ENCODE peak calls at places on chromosomes 13 and 19, in nine cellular contexts. One of them, this sample, is unnamed.

GRCh38 chr19:43420954-43421353 is 6.3 kb downstream of the TEX101 start:
- DNase-seq in breast epithelium: no peak
- DNase-seq in dorsolateral prefrontal cortex: no peak
- DNase-seq in IMR-90: no peak
- DNase-seq in OCI-LY7: no peak
- DNase-seq in HCT116: no peak
- DNase-seq in GM23338: peak
- DNase-seq in mesendoderm: peak
- DNase-seq in neural progenitor cell: no peak
- DNase-seq in this sample: no peak

GRCh38 chr13:49262634-49263033 is 14.9 kb downstream of the CDADC1 start:
- DNase-seq in breast epithelium: no peak
- DNase-seq in neural progenitor cell: no peak
- DNase-seq in GM23338: no peak
- DNase-seq in dorsolateral prefrontal cortex: no peak
- DNase-seq in OCI-LY7: no peak
- DNase-seq in IMR-90: no peak
- DNase-seq in mesendoderm: no peak
- DNase-seq in HCT116: no peak
- DNase-seq in this sample: no peak

GRCh38 chr19:29665215-29665825 is at the start of gene PLEKHF1:
- DNase-seq in dorsolateral prefrontal cortex: peak
- DNase-seq in IMR-90: peak
- DNase-seq in mesendoderm: peak
- DNase-seq in neural progenitor cell: peak
- DNase-seq in OCI-LY7: peak
- DNase-seq in HCT116: peak
- DNase-seq in GM23338: peak
- DNase-seq in breast epithelium: peak
- DNase-seq in this sample: peak

GRCh38 chr13:26498524-26499208 is 58.8 kb upstream of the WASF3 start:
- DNase-seq in GM23338: no peak
- DNase-seq in neural progenitor cell: no peak
- DNase-seq in OCI-LY7: no peak
- DNase-seq in dorsolateral prefrontal cortex: no peak
- DNase-seq in HCT116: no peak
- DNase-seq in breast epithelium: no peak
- DNase-seq in IMR-90: peak
- DNase-seq in mesendoderm: no peak
- DNase-seq in this sample: no peak

GRCh38 chr13:50244355-50244912 is 229.2 kb downstream of the KCNRG start:
- DNase-seq in neural progenitor cell: no peak
- DNase-seq in dorsolateral prefrontal cortex: no peak
- DNase-seq in IMR-90: no peak
- DNase-seq in breast epithelium: no peak
- DNase-seq in OCI-LY7: no peak
- DNase-seq in HCT116: no peak
- DNase-seq in GM23338: no peak
- DNase-seq in mesendoderm: no peak
- DNase-seq in this sample: no peak

GRCh38 chr13:51380269-51380668 is 40.8 kb downstream of the SERPINE3 start:
- DNase-seq in OCI-LY7: no peak
- DNase-seq in neural progenitor cell: no peak
- DNase-seq in breast epithelium: no peak
- DNase-seq in mesendoderm: no peak
- DNase-seq in dorsolateral prefrontal cortex: no peak
- DNase-seq in GM23338: no peak
- DNase-seq in IMR-90: peak
- DNase-seq in HCT116: no peak
- DNase-seq in this sample: no peak

GRCh38 chr13:61765181-61765742 is 349.6 kb upstream of the PCDH20 start:
- DNase-seq in HCT116: no peak
- DNase-seq in mesendoderm: no peak
- DNase-seq in breast epithelium: no peak
- DNase-seq in neural progenitor cell: no peak
- DNase-seq in dorsolateral prefrontal cortex: no peak
- DNase-seq in GM23338: no peak
- DNase-seq in IMR-90: no peak
- DNase-seq in OCI-LY7: no peak
- DNase-seq in this sample: peak

GRCh38 chr13:79973533-79973963 is 367.4 kb downstream of the SPRY2 start:
- DNase-seq in neural progenitor cell: no peak
- DNase-seq in OCI-LY7: peak
- DNase-seq in mesendoderm: peak
- DNase-seq in dorsolateral prefrontal cortex: no peak
- DNase-seq in GM23338: peak
- DNase-seq in IMR-90: no peak
- DNase-seq in HCT116: no peak
- DNase-seq in breast epithelium: no peak
- DNase-seq in this sample: no peak

GRCh38 chr13:104593251-104593576 is 1527.0 kb upstream of the SLC10A2 start:
- DNase-seq in mesendoderm: no peak
- DNase-seq in GM23338: no peak
- DNase-seq in HCT116: no peak
- DNase-seq in breast epithelium: no peak
- DNase-seq in OCI-LY7: no peak
- DNase-seq in IMR-90: no peak
- DNase-seq in neural progenitor cell: no peak
- DNase-seq in dorsolateral prefrontal cortex: no peak
- DNase-seq in this sample: no peak

GRCh38 chr13:76890036-76890435 is 3.8 kb upstream of the KCTD12 start:
- DNase-seq in neural progenitor cell: no peak
- DNase-seq in HCT116: no peak
- DNase-seq in mesendoderm: no peak
- DNase-seq in breast epithelium: no peak
- DNase-seq in OCI-LY7: no peak
- DNase-seq in dorsolateral prefrontal cortex: no peak
- DNase-seq in GM23338: no peak
- DNase-seq in IMR-90: peak
- DNase-seq in this sample: no peak

GRCh38 chr13:97492257-97492656 is 58.3 kb downstream of the RAP2A start:
- DNase-seq in mesendoderm: no peak
- DNase-seq in HCT116: no peak
- DNase-seq in neural progenitor cell: no peak
- DNase-seq in GM23338: no peak
- DNase-seq in dorsolateral prefrontal cortex: no peak
- DNase-seq in OCI-LY7: no peak
- DNase-seq in breast epithelium: no peak
- DNase-seq in IMR-90: no peak
- DNase-seq in this sample: no peak

GRCh38 chr19:29583196-29584006 is 22.7 kb upstream of the POP4 start:
- DNase-seq in OCI-LY7: no peak
- DNase-seq in HCT116: no peak
- DNase-seq in neural progenitor cell: no peak
- DNase-seq in breast epithelium: no peak
- DNase-seq in dorsolateral prefrontal cortex: no peak
- DNase-seq in mesendoderm: no peak
- DNase-seq in GM23338: no peak
- DNase-seq in IMR-90: peak
- DNase-seq in this sample: no peak

GRCh38 chr19:51509823-51510660 is 8.4 kb upstream of the SIGLEC12 start:
- DNase-seq in dorsolateral prefrontal cortex: no peak
- DNase-seq in OCI-LY7: no peak
- DNase-seq in IMR-90: no peak
- DNase-seq in neural progenitor cell: no peak
- DNase-seq in breast epithelium: no peak
- DNase-seq in HCT116: no peak
- DNase-seq in GM23338: no peak
- DNase-seq in mesendoderm: no peak
- DNase-seq in this sample: no peak

GRCh38 chr19:18224525-18225354 is 1.5 kb downstream of the PDE4C start:
- DNase-seq in breast epithelium: peak
- DNase-seq in neural progenitor cell: peak
- DNase-seq in mesendoderm: peak
- DNase-seq in GM23338: peak
- DNase-seq in OCI-LY7: peak
- DNase-seq in dorsolateral prefrontal cortex: peak
- DNase-seq in HCT116: peak
- DNase-seq in IMR-90: peak
- DNase-seq in this sample: peak

GRCh38 chr13:91155512-91156114 is 191.9 kb upstream of the MIR17HG start:
- DNase-seq in IMR-90: no peak
- DNase-seq in neural progenitor cell: no peak
- DNase-seq in OCI-LY7: no peak
- DNase-seq in GM23338: peak
- DNase-seq in breast epithelium: no peak
- DNase-seq in mesendoderm: peak
- DNase-seq in HCT116: no peak
- DNase-seq in dorsolateral prefrontal cortex: no peak
- DNase-seq in this sample: no peak

GRCh38 chr19:46124638-46125115 is at the start of gene IGFL3:
- DNase-seq in dorsolateral prefrontal cortex: no peak
- DNase-seq in neural progenitor cell: no peak
- DNase-seq in OCI-LY7: no peak
- DNase-seq in IMR-90: peak
- DNase-seq in breast epithelium: no peak
- DNase-seq in HCT116: no peak
- DNase-seq in GM23338: no peak
- DNase-seq in mesendoderm: peak
- DNase-seq in this sample: no peak

GRCh38 chr19:10683064-10683426 is 18.2 kb upstream of the QTRT1 start:
- DNase-seq in GM23338: no peak
- DNase-seq in mesendoderm: peak
- DNase-seq in dorsolateral prefrontal cortex: no peak
- DNase-seq in breast epithelium: no peak
- DNase-seq in OCI-LY7: no peak
- DNase-seq in IMR-90: no peak
- DNase-seq in HCT116: no peak
- DNase-seq in neural progenitor cell: no peak
- DNase-seq in this sample: no peak

DNA sequence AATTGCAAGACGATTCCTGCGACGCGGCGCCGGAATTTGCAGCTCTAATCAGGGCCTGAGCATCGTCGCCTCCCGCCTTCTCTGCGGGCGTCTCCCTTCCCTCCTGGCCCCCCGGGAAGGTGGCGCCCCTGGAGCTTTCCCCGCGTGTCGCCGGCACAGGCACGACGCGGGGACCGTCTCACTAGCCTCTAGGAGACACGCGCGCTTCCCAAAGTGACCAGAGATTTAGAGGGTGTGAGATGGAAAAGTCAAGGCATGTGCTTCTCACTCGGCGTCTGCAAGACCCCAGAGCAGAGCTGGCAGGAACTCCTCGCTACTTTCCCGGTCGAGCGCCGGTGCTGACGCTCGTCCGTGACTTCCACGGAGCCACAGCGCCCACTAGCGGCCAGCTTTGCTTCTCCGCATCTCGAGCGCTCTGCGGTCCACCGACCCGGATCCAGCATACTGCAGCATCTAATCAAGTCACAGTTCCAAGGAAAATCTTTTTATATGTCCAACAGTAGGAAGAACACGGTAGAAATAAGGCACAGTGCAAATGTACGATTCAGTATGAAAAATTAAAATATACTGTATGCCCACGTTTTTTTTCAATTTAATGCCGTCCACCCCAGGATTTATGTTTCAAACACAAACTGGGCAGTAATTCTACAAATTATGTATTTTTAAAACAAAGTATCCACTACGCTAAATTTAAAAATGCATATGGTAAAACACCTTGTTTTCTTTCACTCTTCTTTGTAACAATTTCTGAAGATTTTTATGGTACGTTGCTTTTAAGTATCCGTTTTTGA is 977 bp upstream of the EFNB2 start:
- DNase-seq in OCI-LY7: peak
- DNase-seq in dorsolateral prefrontal cortex: peak
- DNase-seq in neural progenitor cell: peak
- DNase-seq in mesendoderm: peak
- DNase-seq in IMR-90: peak
- DNase-seq in breast epithelium: peak
- DNase-seq in GM23338: peak
- DNase-seq in HCT116: peak
- DNase-seq in this sample: peak
- H3K4me3 ChIP-seq in OCI-LY7: peak
- H3K4me3 ChIP-seq in dorsolateral prefrontal cortex: peak
- H3K4me3 ChIP-seq in neural progenitor cell: peak
- H3K4me3 ChIP-seq in mesendoderm: no peak
- H3K4me3 ChIP-seq in IMR-90: peak
- H3K4me3 ChIP-seq in breast epithelium: peak
- H3K4me3 ChIP-seq in GM23338: peak
- H3K4me3 ChIP-seq in HCT116: peak
- H3K4me3 ChIP-seq in this sample: peak

GRCh38 chr19:34962281-34962944 is 1.6 kb downstream of the ZNF792 start:
- DNase-seq in neural progenitor cell: no peak
- DNase-seq in mesendoderm: peak
- DNase-seq in dorsolateral prefrontal cortex: no peak
- DNase-seq in HCT116: no peak
- DNase-seq in breast epithelium: no peak
- DNase-seq in GM23338: no peak
- DNase-seq in OCI-LY7: peak
- DNase-seq in IMR-90: peak
- DNase-seq in this sample: no peak
- H3K27ac ChIP-seq in neural progenitor cell: no peak
- H3K27ac ChIP-seq in mesendoderm: peak
- H3K27ac ChIP-seq in dorsolateral prefrontal cortex: no peak
- H3K27ac ChIP-seq in HCT116: no peak
- H3K27ac ChIP-seq in breast epithelium: peak
- H3K27ac ChIP-seq in GM23338: no peak
- H3K27ac ChIP-seq in OCI-LY7: peak
- H3K27ac ChIP-seq in IMR-90: no peak
- H3K27ac ChIP-seq in this sample: peak

GRCh38 chr19:12800344-12800732 is 1.3 kb downstream of the PRDX2 start:
- DNase-seq in mesendoderm: no peak
- DNase-seq in OCI-LY7: no peak
- DNase-seq in GM23338: no peak
- DNase-seq in dorsolateral prefrontal cortex: no peak
- DNase-seq in neural progenitor cell: no peak
- DNase-seq in IMR-90: no peak
- DNase-seq in breast epithelium: no peak
- DNase-seq in HCT116: no peak
- DNase-seq in this sample: no peak
- H3K4me3 ChIP-seq in mesendoderm: no peak
- H3K4me3 ChIP-seq in OCI-LY7: peak
- H3K4me3 ChIP-seq in GM23338: peak
- H3K4me3 ChIP-seq in dorsolateral prefrontal cortex: peak
- H3K4me3 ChIP-seq in neural progenitor cell: peak
- H3K4me3 ChIP-seq in IMR-90: no peak
- H3K4me3 ChIP-seq in breast epithelium: peak
- H3K4me3 ChIP-seq in HCT116: peak
- H3K4me3 ChIP-seq in this sample: peak

DNA sequence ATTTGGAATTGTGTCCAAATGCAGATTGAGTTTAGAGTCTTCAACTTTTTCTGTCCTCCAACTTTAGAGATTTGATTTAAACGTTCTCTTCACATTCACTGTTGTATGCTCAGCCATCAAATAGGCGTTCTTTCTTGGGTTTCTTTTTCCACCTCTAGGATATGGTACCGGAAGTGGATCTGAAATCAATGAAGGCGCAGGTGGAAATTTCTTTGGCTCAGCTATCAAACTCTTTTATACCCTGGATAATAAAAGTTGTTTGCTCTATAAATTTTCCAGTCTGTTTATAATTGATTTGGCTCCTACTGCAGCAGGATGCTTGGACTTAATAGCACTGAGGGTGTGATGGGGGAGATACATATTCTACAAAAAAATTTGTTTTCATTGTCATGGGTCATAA is 1.6 kb downstream of the COG3 start:
- DNase-seq in neural progenitor cell: no peak
- DNase-seq in HCT116: no peak
- DNase-seq in mesendoderm: no peak
- DNase-seq in OCI-LY7: no peak
- DNase-seq in IMR-90: no peak
- DNase-seq in dorsolateral prefrontal cortex: no peak
- DNase-seq in GM23338: no peak
- DNase-seq in breast epithelium: no peak
- DNase-seq in this sample: no peak
- H3K27ac ChIP-seq in neural progenitor cell: no peak
- H3K27ac ChIP-seq in HCT116: no peak
- H3K27ac ChIP-seq in mesendoderm: no peak
- H3K27ac ChIP-seq in OCI-LY7: no peak
- H3K27ac ChIP-seq in IMR-90: no peak
- H3K27ac ChIP-seq in dorsolateral prefrontal cortex: no peak
- H3K27ac ChIP-seq in GM23338: no peak
- H3K27ac ChIP-seq in breast epithelium: no peak
- H3K27ac ChIP-seq in this sample: no peak

GRCh38 chr19:3123956-3124355 is 11.9 kb upstream of the GNA15 start:
- DNase-seq in IMR-90: no peak
- DNase-seq in breast epithelium: no peak
- DNase-seq in dorsolateral prefrontal cortex: no peak
- DNase-seq in GM23338: no peak
- DNase-seq in OCI-LY7: no peak
- DNase-seq in mesendoderm: no peak
- DNase-seq in neural progenitor cell: no peak
- DNase-seq in HCT116: no peak
- DNase-seq in this sample: peak
- H3K4me3 ChIP-seq in IMR-90: no peak
- H3K4me3 ChIP-seq in breast epithelium: no peak
- H3K4me3 ChIP-seq in dorsolateral prefrontal cortex: no peak
- H3K4me3 ChIP-seq in GM23338: no peak
- H3K4me3 ChIP-seq in OCI-LY7: no peak
- H3K4me3 ChIP-seq in mesendoderm: no peak
- H3K4me3 ChIP-seq in neural progenitor cell: no peak
- H3K4me3 ChIP-seq in HCT116: no peak
- H3K4me3 ChIP-seq in this sample: no peak

This sample was measured in upper lobe of left lung.